ENCODE peak calls at places on chromosomes 7 and 10, in five cellular contexts. D is AG04450, S is HS-5, G is A549, H is DMS79. O is an unnamed sample.

GRCh38 chr10:102646610-102647432 is 2.5 kb downstream of the TRIM8 start:
- DNase-seq in D (no peak), G (no peak), H (no peak), S (no peak), O (no peak)

GRCh38 chr7:112930787-112931186 is 140.6 kb upstream of the TMEM168 start:
- DNase-seq in S (peak; percentile 44), G (no peak), D (no peak), H (no peak), O (no peak)

GRCh38 chr7:32030904-32031692 is 39.1 kb downstream of the PDE1C start:
- DNase-seq in S (peak; percentile 6), D (no peak), G (no peak), H (no peak), O (no peak)

GRCh38 chr7:91286432-91286831 is 22.2 kb downstream of the FZD1 start:
- DNase-seq in H (peak; percentile 91), D (no peak), G (no peak), S (no peak), O (peak; percentile 50)

GRCh38 chr7:99383203-99383602 is 8.7 kb downstream of the ARPC1B start:
- DNase-seq in G (no peak), D (no peak), H (no peak), S (no peak), O (no peak)

GRCh38 chr10:49143249-49143648 is 9.4 kb upstream of the FAM170B start:
- DNase-seq in H (no peak), S (no peak), G (no peak), D (no peak), O (no peak)

GRCh38 chr7:155797262-155798250 is 14.7 kb downstream of the SHH start:
- DNase-seq in D (no peak), H (no peak), G (no peak), S (no peak), O (no peak)

GRCh38 chr7:81534446-81534845 is 235.4 kb downstream of the HGF start:
- DNase-seq in D (no peak), G (no peak), S (no peak), H (no peak), O (no peak)

GRCh38 chr7:73622909-73623797 is 1.2 kb downstream of the MLXIPL start:
- DNase-seq in H (peak; percentile 15), G (no peak), D (no peak), S (no peak), O (no peak)

GRCh38 chr10:87850742-87851205 is 12.6 kb downstream of the KLLN start:
- DNase-seq in G (peak; percentile 83), D (no peak), H (no peak), S (no peak), O (peak; percentile 39)

GRCh38 chr10:102819054-102819453 is 18.2 kb downstream of the CYP17A1 start:
- DNase-seq in S (no peak), D (no peak), G (no peak), H (no peak), O (no peak)

GRCh38 chr10:110739811-110740271 is 95.7 kb downstream of the RBM20 start:
- DNase-seq in G (no peak), D (no peak), H (no peak), S (no peak), O (no peak)

GRCh38 chr7:1559626-1560590 is 3.9 kb upstream of the TMEM184A start:
- DNase-seq in D (no peak), S (no peak), G (no peak), H (no peak), O (no peak)

GRCh38 chr7:141698247-141699015 is 3.5 kb downstream of the DENND11 start:
- DNase-seq in H (no peak), G (no peak), S (no peak), D (no peak), O (no peak)

GRCh38 chr7:110224643-110225042 is 866.3 kb upstream of the LRRN3 start:
- DNase-seq in G (peak; percentile 9), S (no peak), D (no peak), H (no peak), O (no peak)

GRCh38 chr10:16905304-16905703 is 88.1 kb upstream of the RSU1 start:
- DNase-seq in G (no peak), H (no peak), S (no peak), D (no peak), O (no peak)

GRCh38 chr10:89207801-89208551 is 859 bp upstream of the CH25H start:
- DNase-seq in S (no peak), G (no peak), H (no peak), D (no peak), O (no peak)

GRCh38 chr7:138954545-138955475 is 26.4 kb downstream of the KIAA1549 start:
- DNase-seq in D (no peak), H (no peak), S (no peak), G (no peak), O (no peak)

GRCh38 chr7:76300210-76300731 is 2.2 kb upstream of the HSPB1 start:
- DNase-seq in D (no peak), H (no peak), G (peak; percentile 91), S (no peak), O (no peak)